ENCODE peak calls at places on chromosome 18, in nine cellular contexts. V, D, O, J, Z, T, C, L and N are unnamed samples. For H3K4me1 and H3K9me3, the result is how much of the 10 kb centered on the place peaks cover.

GRCh38 chr18:28960146-28960545 is 783.2 kb upstream of the CDH2 start:
- DNase-seq in Z (no peak), T (no peak), J (no peak), O (no peak), V (no peak), L (peak), D (peak), C (peak), N (no peak)

GRCh38 chr18:657311-657997 is at the start of gene TYMS:
- DNase-seq in Z (peak), D (peak), T (no peak), O (peak), L (peak), V (peak), C (peak), J (no peak), N (peak)

GRCh38 chr18:69916412-69916811 is 31.3 kb downstream of the CD226 start:
- DNase-seq in L (no peak), Z (no peak), O (no peak), J (no peak), C (peak), V (no peak), T (no peak), D (peak), N (no peak)

GRCh38 chr18:8706981-8707940 is 1.9 kb downstream of the MTCL1 start:
- DNase-seq in Z (peak), D (peak), C (peak), V (no peak), T (peak), J (no peak), L (peak), O (no peak), N (peak)

GRCh38 chr18:45805551-45805950 is 19.9 kb upstream of the SIGLEC15 start:
- DNase-seq in L (no peak), O (no peak), T (no peak), D (no peak), J (no peak), V (no peak), Z (no peak), C (peak), N (no peak)

GRCh38 chr18:59047321-59047991 is 92.2 kb upstream of the SEC11C start:
- DNase-seq in L (no peak), J (no peak), Z (no peak), O (no peak), C (no peak), V (no peak), T (no peak), D (no peak), N (no peak)

GRCh38 chr18:21196426-21196825 is 45.6 kb upstream of the GREB1L start:
- DNase-seq in T (no peak), Z (no peak), O (no peak), L (no peak), V (no peak), D (no peak), J (no peak), C (no peak), N (no peak)

GRCh38 chr18:2976218-2976617 is 36.7 kb downstream of the LPIN2 start:
- DNase-seq in O (no peak), D (no peak), T (no peak), J (no peak), V (no peak), Z (peak), L (no peak), C (no peak), N (no peak)

GRCh38 chr18:13269599-13270011 is 51.0 kb downstream of the LDLRAD4 start:
- DNase-seq in Z (no peak), C (no peak), D (no peak), L (no peak), O (no peak), J (no peak), T (no peak), V (no peak), N (no peak)

GRCh38 chr18:12884521-12885323 is 685 bp upstream of the PTPN2 start:
- DNase-seq in D (no peak), C (peak), O (no peak), J (no peak), T (no peak), L (peak), Z (no peak), V (no peak), N (no peak)

GRCh38 chr18:8800445-8800844 is 95.1 kb downstream of the MTCL1 start:
- DNase-seq in T (no peak), L (peak), O (peak), Z (peak), J (no peak), V (no peak), C (peak), D (peak), N (no peak)

GRCh38 chr18:72847771-72848170 is 20.0 kb downstream of the NETO1 start:
- DNase-seq in T (no peak), J (no peak), Z (no peak), V (no peak), O (no peak), C (no peak), D (no peak), L (no peak), N (no peak)

GRCh38 chr18:63684718-63685117 is 18.0 kb upstream of the SERPINB11 start:
- DNase-seq in V (no peak), Z (no peak), D (no peak), L (no peak), O (no peak), C (no peak), T (no peak), J (no peak), N (no peak)

GRCh38 chr18:74672371-74672770 is 74.7 kb downstream of the ZNF407 start:
- DNase-seq in T (no peak), Z (no peak), L (no peak), D (no peak), O (no peak), C (no peak), J (no peak), V (no peak), N (no peak)

GRCh38 chr18:75161629-75162028 is 47.3 kb downstream of the PTGR3 start:
- DNase-seq in C (no peak), T (no peak), Z (no peak), O (peak), J (peak), D (no peak), L (peak), V (no peak), N (no peak)

GRCh38 chr18:31497711-31498449 is at the start of gene DSG2:
- DNase-seq in L (no peak), J (no peak), V (peak), D (no peak), T (no peak), Z (peak), O (no peak), C (no peak), N (peak)

GRCh38 chr18:74183110-74183509 is 34.8 kb downstream of the TIMM21 start:
- DNase-seq in V (no peak), D (no peak), J (no peak), T (no peak), C (no peak), O (no peak), Z (no peak), L (no peak), N (no peak)

GRCh38 chr18:9029131-9029530 is 73.4 kb upstream of the NDUFV2 start:
- DNase-seq in L (no peak), D (no peak), Z (no peak), C (no peak), O (no peak), T (no peak), J (no peak), V (no peak), N (no peak)

GRCh38 chr18:28823506-28824182 is 646.7 kb upstream of the CDH2 start:
- DNase-seq in T (no peak), L (no peak), O (no peak), Z (no peak), V (no peak), J (no peak), D (no peak), C (no peak), N (no peak)

GRCh38 chr18:34224423-34225217 is at the start of gene NOL4:
- DNase-seq in T (no peak), C (no peak), J (no peak), L (peak), D (no peak), Z (peak), V (peak), O (no peak), N (peak)
- TF ChIP-seq CTCF in T (no peak), C (peak), J (no peak), L (peak), D (no peak), Z (no peak), V (peak), O (no peak), N (no peak)

GRCh38 chr18:57438669-57439616 is 3.8 kb downstream of the ONECUT2 start:
- DNase-seq in T (no peak), O (no peak), Z (no peak), J (no peak), L (no peak), V (no peak), C (no peak), D (no peak), N (no peak)
- H3K4me1 ChIP-seq in T (half or more), O (under half), Z (under half), J (under half), L (under half), V (under half), C (under half), D (under half), N (under half)

DNA sequence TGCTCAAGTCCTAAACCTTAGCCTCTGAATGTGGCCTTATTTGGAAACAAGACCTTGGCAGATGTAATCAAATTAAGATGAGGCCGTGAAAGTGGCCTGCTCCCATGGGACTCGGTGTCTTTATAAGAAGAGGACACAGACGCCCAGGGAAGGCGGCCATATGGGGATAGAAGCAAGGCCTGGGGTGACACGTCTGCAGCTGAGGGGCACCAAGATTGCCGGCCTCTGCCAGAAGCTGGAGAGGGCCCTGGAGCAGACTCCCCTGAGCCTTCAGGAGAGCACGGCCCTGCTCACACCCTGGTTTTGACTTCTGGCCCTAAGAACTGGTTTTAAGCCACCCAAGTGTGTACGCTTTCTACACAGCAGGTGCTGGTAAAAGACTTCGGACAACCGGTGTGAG is 29.2 kb upstream of the SALL3 start:
- DNase-seq in T (no peak), Z (no peak), O (no peak), L (no peak), D (no peak), J (no peak), C (no peak), V (no peak), N (no peak)
- H3K9me3 ChIP-seq in T (under half), Z (under half), O (under half), L (under half), D (under half), J (under half), C (under half), V (under half), N (under half)

DNA sequence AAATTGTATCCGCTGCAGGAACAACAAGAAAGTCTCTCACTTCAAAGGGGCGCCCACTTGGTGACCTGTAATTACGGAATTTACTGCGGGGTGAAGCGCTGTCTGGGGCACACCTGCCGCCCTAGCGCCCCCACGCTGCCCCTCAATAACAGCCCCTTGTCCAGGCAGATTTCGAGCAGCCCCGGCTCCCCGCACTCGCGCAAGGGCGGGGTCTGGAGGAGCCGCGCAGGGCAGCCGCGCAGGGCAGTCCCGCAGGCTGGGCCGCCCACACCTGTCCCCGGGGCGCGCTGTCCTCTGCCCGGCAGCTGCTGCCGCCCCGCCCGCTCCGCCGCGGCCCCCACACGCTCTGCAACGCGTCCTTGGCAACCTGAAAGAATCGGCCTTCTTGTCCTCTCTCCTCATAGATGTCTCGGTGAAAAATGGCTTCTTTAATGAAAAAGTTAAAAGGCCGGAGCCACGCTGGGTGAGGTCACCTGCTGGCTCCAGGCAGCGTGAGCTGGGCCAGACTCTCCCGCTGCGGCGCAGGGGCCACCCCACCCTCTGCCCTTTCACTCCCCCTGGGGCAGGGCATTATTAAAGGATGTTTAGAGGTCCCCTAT is 218.1 kb downstream of the VAPA start:
- DNase-seq in J (no peak), V (no peak), T (no peak), D (no peak), L (no peak), O (no peak), C (no peak), Z (peak), N (peak)
- TF ChIP-seq CTCF in J (no peak), V (no peak), T (no peak), D (no peak), L (no peak), O (no peak), C (no peak), Z (no peak), N (no peak)

DNA sequence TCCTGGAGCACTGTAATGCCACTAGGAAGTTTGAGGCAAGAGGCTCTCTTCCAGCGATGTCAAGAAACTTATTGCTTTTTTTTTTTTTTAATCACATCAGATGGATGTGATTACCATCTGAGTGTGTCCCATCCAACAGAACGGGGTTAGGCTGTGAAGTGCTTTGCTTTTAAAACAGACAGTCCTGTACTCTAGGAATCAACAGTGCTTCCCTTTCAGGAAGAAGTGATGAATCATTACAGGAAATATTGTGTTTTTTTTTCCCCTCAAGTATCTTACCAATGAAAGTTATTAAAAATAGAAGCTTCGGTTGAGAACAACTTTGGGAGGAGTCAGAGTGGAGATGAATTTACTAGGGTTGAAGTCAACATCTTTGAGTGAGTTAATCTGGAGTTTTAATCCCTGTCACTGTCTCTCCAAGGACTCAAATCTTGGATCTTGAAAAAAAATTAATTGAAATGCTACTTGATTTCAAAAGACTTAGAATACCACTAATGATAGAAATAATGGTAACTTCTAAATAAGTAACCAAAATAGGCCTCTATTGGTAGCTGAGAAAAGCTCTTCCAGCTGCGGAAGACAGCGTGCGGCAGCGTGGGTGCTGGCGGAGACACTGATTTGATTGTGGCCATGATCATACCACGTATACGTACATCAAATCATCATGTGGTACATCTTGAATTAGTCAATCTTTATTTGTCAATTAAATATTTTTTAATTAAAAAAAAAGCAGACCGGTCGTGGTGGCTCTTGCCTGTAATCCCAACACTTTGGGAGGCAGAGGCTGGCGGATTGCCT is 45.5 kb downstream of the GATA6 start:
- DNase-seq in D (peak), T (no peak), C (peak), J (no peak), O (no peak), V (no peak), Z (no peak), L (peak), N (no peak)
- H3K4me1 ChIP-seq in D (under half), T (under half), C (under half), J (under half), O (under half), V (under half), Z (under half), L (under half), N (under half)

DNA sequence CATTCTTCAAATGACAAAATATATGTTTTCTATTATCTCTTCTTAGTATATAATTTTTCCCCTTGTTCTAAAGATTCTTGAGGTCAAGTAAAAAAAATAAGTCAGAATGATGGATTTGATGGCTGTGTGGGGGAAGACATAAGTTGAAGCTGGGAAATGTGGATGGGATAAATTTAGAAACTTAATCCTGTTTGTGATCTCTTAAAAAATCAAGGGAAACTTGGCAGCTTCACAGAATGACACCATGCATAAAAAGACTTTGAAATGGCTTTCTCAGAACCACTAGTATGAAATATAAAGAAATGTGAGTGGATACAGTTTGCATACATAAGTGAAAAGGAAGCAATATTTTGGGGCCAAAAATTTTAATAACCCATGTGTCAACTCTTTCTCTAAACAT is 21.7 kb downstream of the CDH19 start:
- DNase-seq in L (no peak), J (no peak), D (no peak), Z (no peak), O (no peak), C (no peak), V (no peak), T (no peak), N (no peak)
- H3K9me3 ChIP-seq in L (under half), J (under half), D (under half), Z (under half), O (under half), C (under half), V (under half), T (under half), N (under half)

GRCh38 chr18:36211612-36212065 is 24.3 kb downstream of the MOCOS start:
- DNase-seq in Z (no peak), V (no peak), T (peak), C (peak), D (peak), L (no peak), J (no peak), O (no peak), N (no peak)

GRCh38 chr18:36212978-36213303 is 25.6 kb downstream of the MOCOS start:
- DNase-seq in V (no peak), J (no peak), O (no peak), T (peak), Z (no peak), C (no peak), L (no peak), D (no peak), N (no peak)

GRCh38 chr18:36215577-36215976 is 28.3 kb downstream of the MOCOS start:
- DNase-seq in C (no peak), L (no peak), T (no peak), J (no peak), Z (no peak), V (no peak), D (no peak), O (no peak), N (no peak)

GRCh38 chr18:36214811-36215210 is 27.5 kb downstream of the MOCOS start:
- DNase-seq in D (no peak), L (no peak), O (no peak), Z (no peak), T (no peak), C (no peak), V (no peak), J (no peak), N (no peak)

DNA sequence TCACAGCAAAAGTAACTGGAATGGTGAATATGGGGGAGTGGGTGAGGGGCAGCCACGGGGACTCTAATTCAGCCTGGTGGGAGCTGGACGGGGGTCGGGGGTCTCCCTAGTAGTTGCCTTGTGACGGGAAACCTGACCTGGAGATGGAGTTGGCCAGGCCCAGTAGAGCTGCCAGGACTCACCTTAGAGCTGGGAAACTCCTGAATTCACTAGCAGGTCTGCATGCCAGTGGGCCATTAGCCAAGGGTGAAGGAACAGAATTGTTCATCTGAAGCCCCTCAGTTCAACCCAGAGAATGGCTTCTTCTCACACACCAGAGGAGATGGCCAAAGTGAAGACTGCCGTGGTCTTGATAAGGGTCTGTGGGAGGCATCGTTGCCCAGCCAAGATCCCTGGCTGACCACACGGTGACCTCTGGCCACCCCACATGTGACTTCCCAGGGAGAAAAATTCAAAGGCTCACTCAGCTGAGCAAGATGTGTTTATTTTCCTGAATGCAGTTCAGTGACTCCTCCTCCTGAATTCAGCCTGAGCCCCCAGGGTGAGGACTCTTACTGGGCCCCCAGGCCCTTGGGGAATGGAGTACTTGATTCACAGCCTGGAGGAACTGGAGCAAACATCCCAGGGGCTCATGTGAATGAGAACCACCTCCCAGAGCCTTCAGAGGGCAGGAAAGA is 25.1 kb downstream of the MOCOS start:
- DNase-seq in O (no peak), T (peak), L (no peak), Z (no peak), J (no peak), D (peak), V (no peak), C (peak), N (no peak)
- TF ChIP-seq CTCF in O (no peak), T (no peak), L (no peak), Z (peak), J (no peak), D (peak), V (no peak), C (peak), N (no peak)

GRCh38 chr18:49170145-49170544 is 219.4 kb upstream of the SMAD7 start:
- DNase-seq in L (no peak), Z (no peak), C (no peak), T (no peak), D (no peak), V (no peak), O (no peak), J (no peak), N (no peak)

GRCh38 chr18:49172246-49172645 is 221.5 kb upstream of the SMAD7 start:
- DNase-seq in C (no peak), D (no peak), L (no peak), V (no peak), O (no peak), Z (no peak), J (no peak), T (no peak), N (no peak)

GRCh38 chr18:49168281-49168680 is 217.5 kb upstream of the SMAD7 start:
- DNase-seq in Z (no peak), D (no peak), V (no peak), T (no peak), J (no peak), L (no peak), O (no peak), C (no peak), N (no peak)

GRCh38 chr18:49168970-49169619 is 218.3 kb upstream of the SMAD7 start:
- DNase-seq in V (no peak), Z (no peak), J (no peak), O (no peak), C (no peak), L (no peak), T (no peak), D (no peak), N (no peak)

GRCh38 chr18:49170925-49171509 is 220.3 kb upstream of the SMAD7 start:
- DNase-seq in J (no peak), Z (no peak), T (no peak), C (no peak), O (no peak), V (no peak), D (no peak), L (no peak), N (no peak)
- H3K4me1 ChIP-seq in J (under half), Z (under half), T (under half), C (under half), O (under half), V (under half), D (under half), L (under half), N (under half)

GRCh38 chr18:6341303-6341702 is 73.4 kb downstream of the L3MBTL4 start:
- DNase-seq in J (no peak), D (no peak), O (no peak), Z (no peak), T (no peak), V (no peak), C (no peak), L (no peak), N (no peak)
- H3K9me3 ChIP-seq in J (under half), D (under half), O (under half), Z (under half), T (under half), V (under half), C (under half), L (under half), N (under half)